ENCODE peak calls at places on chromosomes 7 and 10, in ten cellular contexts. V is upper lobe of right lung, W is heart right ventricle, A is stomach, M is spleen, N is thyroid gland, I is cardiac muscle cell, F is astrocyte of the cerebellum, B is left ventricle myocardium inferior, U is psoas muscle. S is an unnamed sample.

GRCh38 chr7:133491846-133492652 is 239.2 kb downstream of the EXOC4 start:
- DNase-seq in V (no peak), U (no peak), I (peak), A (no peak), B (no peak), F (no peak), W (no peak), N (no peak), M (no peak), S (no peak)

GRCh38 chr7:70384891-70385290 is 747.1 kb upstream of the GALNT17 start:
- DNase-seq in B (no peak), M (no peak), A (no peak), V (no peak), U (no peak), N (peak), I (peak), W (no peak), F (peak), S (no peak)

GRCh38 chr7:121525155-121525819 is 129.2 kb upstream of the FAM3C start:
- DNase-seq in M (no peak), U (no peak), I (no peak), W (no peak), F (no peak), A (no peak), N (no peak), V (no peak), B (no peak), S (no peak)

GRCh38 chr10:6393168-6393567 is 186.9 kb downstream of the PRKCQ start:
- DNase-seq in F (no peak), M (no peak), I (no peak), B (no peak), U (no peak), V (no peak), N (no peak), A (no peak), W (no peak), S (no peak)

GRCh38 chr10:113924664-113925063 is 70.2 kb downstream of the NHLRC2 start:
- DNase-seq in U (no peak), W (no peak), B (no peak), A (no peak), V (no peak), M (no peak), N (no peak), I (no peak), F (no peak), S (no peak)

GRCh38 chr10:86265877-86266259 is 100.7 kb downstream of the GRID1 start:
- DNase-seq in M (peak), N (no peak), A (peak), F (no peak), I (no peak), W (no peak), V (no peak), B (no peak), U (no peak), S (no peak)

GRCh38 chr7:50449501-50449880 is 659 bp downstream of the FIGNL1 start:
- DNase-seq in W (no peak), B (no peak), F (peak), N (no peak), A (no peak), M (no peak), U (no peak), V (no peak), I (no peak), S (no peak)

GRCh38 chr10:51961401-51961800 is 262.0 kb upstream of the CSTF2T start:
- DNase-seq in F (no peak), N (no peak), U (no peak), B (no peak), V (no peak), I (no peak), A (no peak), M (no peak), W (no peak), S (no peak)

GRCh38 chr10:63166742-63167258 is 33.7 kb downstream of the NRBF2 start:
- DNase-seq in M (no peak), N (no peak), V (no peak), I (peak), W (peak), F (peak), U (no peak), B (no peak), A (no peak), S (peak)

GRCh38 chr10:53864850-53865249 is 936.2 kb downstream of the PCDH15 start:
- DNase-seq in W (no peak), I (no peak), M (no peak), U (no peak), B (no peak), N (no peak), F (no peak), V (no peak), A (no peak), S (no peak)

GRCh38 chr10:121567569-121567968 is 30.7 kb downstream of the FGFR2 start:
- DNase-seq in V (no peak), N (no peak), W (no peak), F (no peak), B (no peak), U (no peak), M (no peak), A (no peak), I (no peak), S (no peak)

GRCh38 chr10:121457729-121458128 is 140.5 kb downstream of the FGFR2 start:
- DNase-seq in I (no peak), A (no peak), B (no peak), V (no peak), M (no peak), F (no peak), U (no peak), N (no peak), W (no peak), S (no peak)

GRCh38 chr7:148486937-148487336 is 103.6 kb upstream of the C7orf33 start:
- DNase-seq in M (no peak), I (no peak), N (no peak), W (no peak), A (no peak), B (no peak), U (no peak), F (no peak), V (no peak), S (no peak)

GRCh38 chr10:116596062-116596461 is 5.3 kb downstream of the PNLIPRP1 start:
- DNase-seq in M (no peak), F (no peak), V (no peak), W (no peak), I (no peak), N (no peak), A (no peak), B (no peak), U (no peak), S (no peak)

GRCh38 chr10:28777911-28778310 is 100.6 kb downstream of the BAMBI start:
- DNase-seq in N (no peak), A (no peak), B (no peak), F (no peak), U (no peak), V (no peak), I (no peak), W (no peak), M (no peak), S (no peak)

GRCh38 chr7:43825391-43825808 is 43.9 kb downstream of the MRPS24 start:
- DNase-seq in W (no peak), V (no peak), I (no peak), M (no peak), F (no peak), A (no peak), B (no peak), N (no peak), U (no peak), S (no peak)

GRCh38 chr7:909358-910329 is 33.3 kb downstream of the GET4 start:
- DNase-seq in U (peak), B (peak), F (no peak), W (peak), A (peak), M (peak), N (peak), I (peak), V (peak), S (no peak)

GRCh38 chr7:151782598-151783448 is 94.1 kb downstream of the PRKAG2 start:
- DNase-seq in U (peak), A (peak), N (peak), W (peak), I (peak), B (peak), V (peak), M (peak), F (no peak), S (peak)

GRCh38 chr10:11756766-11757315 is 14.7 kb downstream of the ECHDC3 start:
- DNase-seq in A (no peak), F (no peak), U (no peak), W (no peak), M (peak), B (no peak), V (peak), I (no peak), N (no peak), S (no peak)

GRCh38 chr10:35075228-35075627 is 14.9 kb downstream of the CUL2 start:
- DNase-seq in N (no peak), W (no peak), U (no peak), V (no peak), I (no peak), B (no peak), F (no peak), A (no peak), M (no peak), S (no peak)

GRCh38 chr10:50470798-50471582 is 152.8 kb downstream of the SGMS1 start:
- DNase-seq in V (no peak), M (no peak), N (no peak), U (no peak), W (no peak), A (no peak), B (no peak), I (no peak), F (peak), S (no peak)

GRCh38 chr10:2963889-2964631 is 103.3 kb upstream of the PFKP start:
- DNase-seq in A (no peak), F (no peak), V (no peak), M (no peak), N (no peak), W (no peak), U (no peak), I (no peak), B (no peak), S (no peak)

GRCh38 chr7:127629268-127629854 is 11.4 kb upstream of the PAX4 start:
- DNase-seq in I (no peak), N (peak), V (no peak), F (no peak), M (no peak), B (no peak), A (peak), W (no peak), U (no peak), S (peak)

GRCh38 chr7:71868797-71869196 is 543.3 kb downstream of the CALN1 start:
- DNase-seq in N (no peak), M (no peak), W (no peak), B (no peak), V (no peak), I (peak), F (peak), A (no peak), U (no peak), S (no peak)

GRCh38 chr7:24778543-24779282 is 21.4 kb upstream of the GSDME start:
- DNase-seq in F (no peak), M (no peak), A (no peak), N (no peak), B (peak), U (peak), W (no peak), V (peak), I (peak), S (peak)

GRCh38 chr10:105542401-105542800 is 901.3 kb downstream of the SORCS3 start:
- DNase-seq in I (no peak), M (no peak), B (no peak), N (no peak), F (no peak), A (no peak), V (no peak), U (no peak), W (no peak), S (peak)

GRCh38 chr10:20185116-20185515 is 368.9 kb downstream of the PLXDC2 start:
- DNase-seq in M (no peak), U (no peak), A (no peak), B (no peak), W (no peak), F (no peak), N (no peak), V (no peak), I (peak), S (no peak)

GRCh38 chr7:155226261-155227003 is 71.2 kb upstream of the INSIG1 start:
- DNase-seq in A (no peak), U (no peak), M (peak), V (no peak), I (no peak), N (no peak), F (no peak), B (no peak), W (no peak), S (no peak)

GRCh38 chr10:112208981-112209380 is 25.4 kb upstream of the GPAM start:
- DNase-seq in N (no peak), F (no peak), W (no peak), A (no peak), B (no peak), I (no peak), V (no peak), M (no peak), U (no peak), S (no peak)

GRCh38 chr7:148782757-148783456 is 84.2 kb downstream of the CUL1 start:
- DNase-seq in V (no peak), A (no peak), U (no peak), F (no peak), I (no peak), N (no peak), W (no peak), M (no peak), B (no peak), S (no peak)

GRCh38 chr10:75334720-75335119 is 66.8 kb downstream of the ZNF503 start:
- DNase-seq in F (no peak), U (no peak), I (peak), V (no peak), W (no peak), N (no peak), M (no peak), B (no peak), A (no peak), S (no peak)

GRCh38 chr7:37142943-37143342 is 305.7 kb downstream of the ELMO1 start:
- DNase-seq in V (no peak), I (no peak), N (no peak), W (no peak), F (no peak), M (no peak), U (no peak), A (no peak), B (no peak), S (no peak)

GRCh38 chr7:2173184-2173827 is 59.4 kb downstream of the MAD1L1 start:
- DNase-seq in B (no peak), M (no peak), V (peak), W (no peak), U (no peak), F (peak), I (no peak), N (no peak), A (no peak), S (no peak)

GRCh38 chr10:123480845-123481244 is 185.3 kb upstream of the GPR26 start:
- DNase-seq in U (no peak), W (no peak), V (no peak), A (no peak), N (no peak), F (no peak), I (no peak), B (no peak), M (no peak), S (no peak)
- H3K4me3 ChIP-seq in U (no peak), W (no peak), V (no peak), A (no peak), N (no peak), F (no peak), I (no peak), B (no peak), M (no peak), S (no peak)

DNA sequence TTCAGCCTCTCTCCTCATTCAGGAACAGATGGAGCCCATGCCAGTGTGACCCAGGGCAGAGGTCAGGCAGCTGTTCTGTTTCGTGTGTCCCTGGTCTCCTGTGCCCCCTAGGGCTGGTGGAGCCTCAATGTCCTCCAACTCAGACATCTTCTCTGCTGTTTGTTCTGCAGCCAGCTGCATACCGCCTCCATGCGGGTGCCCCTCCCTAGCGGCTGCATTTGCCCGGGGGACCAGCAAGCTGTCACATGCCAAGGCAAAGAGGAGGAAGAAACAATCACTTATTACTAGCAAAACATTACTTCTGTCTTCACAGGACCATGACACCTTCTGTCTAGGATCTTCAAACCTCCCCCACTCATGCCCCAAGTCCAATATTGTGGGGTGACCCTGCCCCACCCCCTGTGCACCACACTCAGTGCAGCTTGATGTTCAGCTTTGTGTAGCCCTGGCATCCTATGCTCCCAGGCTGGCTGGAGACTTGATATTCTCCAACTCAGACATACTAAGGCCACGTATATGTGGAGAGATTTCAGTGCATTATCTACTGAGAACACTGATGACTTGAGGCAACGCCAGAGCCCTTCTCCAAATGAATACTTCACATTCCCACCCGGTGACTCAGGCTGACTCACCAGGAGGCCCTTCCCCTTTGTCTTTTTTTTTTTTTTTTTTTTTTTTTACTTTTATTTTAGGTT is 188.9 kb downstream of the SKIDA1 start:
- DNase-seq in B (peak), I (peak), V (no peak), N (peak), A (no peak), W (peak), F (peak), U (no peak), M (no peak), S (no peak)
- TF ChIP-seq CTCF in B (peak), I (peak), V (no peak), N (no peak), A (no peak), W (no peak), F (no peak), U (no peak), M (no peak), S (no peak)

GRCh38 chr7:137985897-137986251 is 16.0 kb downstream of the CREB3L2 start:
- DNase-seq in W (no peak), V (no peak), I (no peak), M (no peak), B (no peak), A (no peak), U (no peak), N (no peak), F (no peak), S (no peak)
- H3K4me3 ChIP-seq in W (no peak), V (no peak), I (no peak), M (no peak), B (no peak), A (no peak), U (no peak), N (no peak), F (no peak), S (no peak)

GRCh38 chr10:89419548-89419947 is 5.2 kb downstream of the IFIT5 start:
- DNase-seq in M (no peak), F (no peak), B (no peak), A (no peak), N (no peak), U (no peak), I (peak), W (peak), V (no peak), S (no peak)
- TF ChIP-seq CTCF in M (peak), F (peak), B (peak), A (no peak), N (no peak), U (no peak), I (peak), W (peak), V (peak), S (no peak)

DNA sequence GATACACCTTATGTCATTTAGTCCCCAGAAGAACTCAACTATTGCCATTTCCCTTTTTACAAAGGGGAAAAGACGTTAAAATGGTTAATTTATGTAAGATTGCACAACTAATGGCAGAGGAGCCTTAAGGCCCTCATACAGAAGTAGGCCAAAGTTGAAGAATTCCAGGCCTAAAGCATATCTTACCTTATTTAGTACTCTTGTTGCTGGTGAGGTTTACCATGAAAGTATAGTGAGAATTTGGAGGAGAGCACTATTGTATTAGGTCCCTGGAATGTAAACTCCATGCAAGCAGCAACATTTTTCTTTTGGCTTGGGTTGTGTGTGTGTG is 727 bp upstream of the CRPPA start:
- DNase-seq in U (no peak), W (no peak), V (no peak), N (no peak), B (no peak), I (peak), M (no peak), F (no peak), A (no peak), S (no peak)
- H3K4me3 ChIP-seq in U (peak), W (no peak), V (no peak), N (no peak), B (peak), I (no peak), M (no peak), F (no peak), A (no peak), S (no peak)

DNA sequence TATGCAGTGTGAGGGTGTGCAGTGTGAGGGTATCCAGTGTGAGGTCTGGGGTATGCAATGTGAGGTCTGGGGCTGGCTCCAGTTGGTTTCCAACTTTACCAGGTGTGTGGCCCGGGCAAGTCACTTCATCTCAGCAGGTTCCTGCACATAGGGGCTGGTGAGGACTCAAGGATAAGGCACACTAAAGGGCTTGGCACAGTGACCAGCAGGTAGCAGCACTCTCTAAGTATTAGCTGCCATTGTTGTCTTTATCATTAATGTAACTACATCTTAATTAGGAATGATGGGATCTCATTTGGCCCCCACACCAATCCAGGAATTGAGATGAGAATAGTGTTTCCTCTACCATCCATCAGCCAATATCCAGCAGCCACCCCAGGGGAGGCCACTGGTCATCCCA is 117.3 kb downstream of the KCNMA1 start:
- DNase-seq in N (no peak), I (no peak), V (no peak), B (no peak), A (no peak), M (no peak), F (no peak), U (no peak), W (no peak), S (no peak)
- TF ChIP-seq CTCF in N (no peak), I (no peak), V (no peak), B (no peak), A (no peak), M (no peak), F (no peak), U (no peak), W (no peak), S (no peak)

GRCh38 chr7:80412842-80413241 is 99.0 kb downstream of the GNAT3 start:
- DNase-seq in M (no peak), W (no peak), B (no peak), N (no peak), I (peak), A (no peak), F (no peak), U (no peak), V (no peak), S (no peak)
- H3K4me3 ChIP-seq in M (no peak), W (no peak), B (no peak), N (no peak), I (no peak), A (no peak), F (no peak), U (no peak), V (no peak), S (no peak)

GRCh38 chr10:36882781-36883180 is 242.6 kb upstream of the ANKRD30A start:
- DNase-seq in W (no peak), N (peak), U (no peak), A (no peak), I (no peak), V (no peak), F (no peak), M (no peak), B (no peak), S (no peak)

GRCh38 chr10:36886303-36886891 is 239.0 kb upstream of the ANKRD30A start:
- DNase-seq in M (no peak), W (no peak), A (no peak), U (no peak), V (no peak), F (no peak), I (no peak), N (no peak), B (no peak), S (no peak)

GRCh38 chr10:36885746-36886145 is 239.7 kb upstream of the ANKRD30A start:
- DNase-seq in I (no peak), W (no peak), M (no peak), F (no peak), A (no peak), B (no peak), N (no peak), U (no peak), V (no peak), S (no peak)

GRCh38 chr10:36880898-36881297 is 244.5 kb upstream of the ANKRD30A start:
- DNase-seq in W (no peak), I (peak), F (peak), N (no peak), M (no peak), V (no peak), A (no peak), U (no peak), B (no peak), S (no peak)
- TF ChIP-seq CTCF in W (peak), I (peak), F (peak), N (no peak), M (no peak), V (peak), A (no peak), U (peak), B (peak), S (peak)